ENCODE peak calls at places on chromosomes 12 and 14, in four cellular contexts. X is upper lobe of left lung; V is adipocyte; L is CD4-positive, alpha-beta T cell. Y is an unnamed sample. For H3K27me3, the result is how much of the 10 kb centered on the place peaks cover.

GRCh38 chr12:11949738-11950403 is 120.9 kb upstream of the BCL2L14 start:
- DNase-seq in X (peak), V (no peak), L (no peak), Y (no peak)

GRCh38 chr12:68495666-68496065 is 115.0 kb upstream of the RAP1B start:
- DNase-seq in X (no peak), V (peak), L (no peak), Y (peak)

GRCh38 chr14:68458840-68459469 is 333.9 kb downstream of the ZFP36L1 start:
- DNase-seq in X (no peak), V (peak), L (no peak), Y (peak)

GRCh38 chr12:80936642-80937390 is 918 bp downstream of the LIN7A start:
- DNase-seq in X (peak), V (peak), L (no peak), Y (no peak)

GRCh38 chr12:47740536-47741339 is 15.4 kb upstream of the ENDOU start:
- DNase-seq in X (peak), V (no peak), L (no peak), Y (no peak)

GRCh38 chr14:92074555-92074954 is 31.8 kb downstream of the ATXN3 start:
- DNase-seq in X (no peak), V (no peak), L (no peak), Y (no peak)

GRCh38 chr12:43285248-43285647 is 266.8 kb downstream of the ADAMTS20 start:
- DNase-seq in X (no peak), V (peak), L (no peak), Y (peak)

GRCh38 chr12:89960607-89961394 is 252.2 kb upstream of the ATP2B1 start:
- DNase-seq in X (no peak), V (no peak), L (no peak), Y (no peak)

GRCh38 chr14:69574266-69574953 is at the start of gene CCDC177:
- DNase-seq in X (peak), V (peak), L (peak), Y (no peak)

GRCh38 chr14:36054353-36055051 is 122.0 kb downstream of the PTCSC3 start:
- DNase-seq in X (no peak), V (no peak), L (no peak), Y (no peak)

GRCh38 chr14:81594012-81594411 is 60.4 kb upstream of the SEL1L start:
- DNase-seq in X (no peak), V (no peak), L (no peak), Y (no peak)

DNA sequence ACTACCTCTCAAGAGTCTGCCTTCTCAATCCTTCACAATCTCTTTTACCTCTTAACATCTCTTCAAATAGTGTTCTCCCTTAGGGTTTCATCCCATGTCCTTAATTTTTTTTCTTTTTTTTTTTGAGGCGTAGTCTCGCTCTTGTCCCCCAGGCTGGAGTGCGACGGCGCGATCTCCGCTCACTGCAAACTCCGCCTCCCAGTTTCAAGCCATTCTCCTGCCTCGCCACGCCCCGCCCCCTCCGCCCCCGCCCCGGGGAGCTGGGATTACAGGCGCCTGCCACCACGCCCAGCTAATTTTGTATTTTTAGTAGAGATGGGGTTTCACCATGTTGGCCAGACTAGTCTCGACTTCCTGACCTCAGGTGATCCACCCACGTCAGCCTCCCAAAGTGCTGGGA is 7.0 kb upstream of the BCAT1 start:
- DNase-seq in X (peak), V (no peak), L (no peak), Y (no peak)
- H3K27me3 ChIP-seq in X (under half), V (under half), L (under half), Y (under half)

GRCh38 chr12:117294206-117294605 is 67.2 kb downstream of the NOS1 start:
- DNase-seq in X (peak), V (no peak), L (no peak), Y (no peak)

GRCh38 chr12:117298191-117298590 is 63.2 kb downstream of the NOS1 start:
- DNase-seq in X (no peak), V (no peak), L (no peak), Y (no peak)

GRCh38 chr12:117298648-117299225 is 62.7 kb downstream of the NOS1 start:
- DNase-seq in X (peak), V (no peak), L (no peak), Y (no peak)

GRCh38 chr12:117300131-117300530 is 61.3 kb downstream of the NOS1 start:
- DNase-seq in X (no peak), V (no peak), L (no peak), Y (no peak)
- H3K27me3 ChIP-seq in X (under half), V (under half), L (under half), Y (under half)

DNA sequence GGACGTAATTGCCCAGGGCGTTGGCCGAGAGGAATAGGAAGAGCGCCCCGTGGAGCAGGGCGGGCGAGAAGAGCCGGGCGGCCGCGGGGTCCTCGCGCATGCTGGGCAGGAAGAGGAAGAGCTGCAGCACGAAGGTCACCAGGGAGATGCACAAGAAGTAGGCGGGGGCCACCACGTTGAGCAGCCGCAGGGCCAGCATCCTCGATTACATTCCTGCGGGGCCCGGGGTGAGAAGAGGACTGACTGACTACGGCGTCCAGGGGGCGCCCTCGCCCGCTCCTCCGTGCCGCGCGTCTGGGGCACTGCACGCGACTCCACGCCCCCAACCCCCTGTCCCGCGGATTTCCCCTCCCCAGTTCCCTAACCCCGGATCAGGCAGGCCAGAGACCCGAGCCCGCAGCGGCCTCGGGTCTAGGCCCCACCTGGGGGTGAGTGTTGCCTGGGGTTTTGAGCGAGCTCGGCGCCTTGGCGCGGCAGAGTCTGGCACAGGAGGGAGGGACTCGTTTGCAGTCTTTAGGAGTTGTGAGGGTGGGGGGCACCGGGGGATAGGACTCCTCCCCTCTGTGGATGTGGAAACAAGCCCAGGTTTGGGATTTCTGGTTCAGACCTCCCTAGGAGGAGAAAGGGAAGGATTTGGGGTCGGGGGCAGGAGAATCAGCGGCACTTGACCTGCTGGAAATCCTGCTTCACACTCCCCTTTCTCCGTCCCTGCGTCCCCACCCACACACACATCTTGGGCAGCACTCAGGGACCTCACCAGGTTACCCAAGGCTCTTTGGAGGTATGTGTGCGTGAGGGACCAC is 1.9 kb downstream of the ZDHHC22 start:
- DNase-seq in X (peak), V (peak), L (peak), Y (no peak)
- H3K27me3 ChIP-seq in X (under half), V (half or more), L (half or more), Y (under half)

GRCh38 chr12:71441836-71442566 is 2.4 kb downstream of the LGR5 start:
- DNase-seq in X (no peak), V (no peak), L (no peak), Y (no peak)
- H3K27me3 ChIP-seq in X (under half), V (under half), L (half or more), Y (under half)

DNA sequence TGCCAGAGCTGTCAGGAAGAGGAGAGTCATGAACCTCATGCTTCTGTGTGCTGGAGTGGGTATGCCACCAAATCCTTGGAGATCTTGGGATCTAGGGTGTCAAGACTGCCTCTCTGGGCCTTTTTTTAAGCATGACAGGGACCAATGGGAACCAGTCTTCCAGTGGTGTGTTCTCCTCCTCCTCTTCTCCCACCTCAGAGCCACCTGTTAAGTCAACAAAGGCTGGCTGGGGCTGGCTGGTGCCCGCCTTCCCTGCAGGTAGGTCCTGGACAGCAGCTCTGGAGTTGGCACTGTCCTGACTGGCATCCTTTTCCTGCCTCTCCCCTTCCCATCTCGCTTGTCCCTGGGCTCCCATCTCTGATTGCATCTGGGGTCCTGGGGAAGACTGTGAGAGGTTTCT is at the start of gene DCD:
- DNase-seq in X (peak), V (no peak), L (no peak), Y (no peak)
- H3K27me3 ChIP-seq in X (under half), V (half or more), L (under half), Y (under half)

DNA sequence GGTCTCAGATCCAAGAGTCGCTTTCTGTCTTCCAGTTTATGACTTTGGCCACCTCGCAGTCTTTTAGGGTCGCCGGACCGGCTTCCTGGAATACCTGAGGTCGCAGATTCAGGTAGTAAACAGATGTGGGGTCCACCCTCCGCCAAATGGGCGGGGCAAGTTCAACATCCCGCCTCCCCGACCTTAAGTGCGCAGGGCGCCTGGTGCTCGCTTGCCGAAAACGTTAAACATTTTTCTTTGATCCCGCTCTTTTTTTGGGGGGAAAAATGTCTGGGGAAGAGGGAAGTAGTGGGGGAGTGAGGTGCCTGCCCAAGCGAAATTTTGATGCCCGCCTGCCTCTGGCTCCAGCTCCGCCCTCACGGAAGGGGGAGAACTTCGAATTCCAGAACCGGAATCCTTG is 73.9 kb upstream of the TBX5 start:
- DNase-seq in X (peak), V (no peak), L (no peak), Y (no peak)
- H3K27me3 ChIP-seq in X (under half), V (half or more), L (half or more), Y (under half)